ENCODE peak calls at places on chromosome 7, in four cellular contexts. One of them, this sample, is unnamed.

GRCh38 chr7:132135986-132136385 is 440.3 kb downstream of the PLXNA4 start:
- DNase-seq in K562: no peak
- DNase-seq in GM12878: no peak
- DNase-seq in HepG2: no peak
- DNase-seq in this sample: no peak

GRCh38 chr7:16836481-16836880 is 31.7 kb upstream of the AGR2 start:
- DNase-seq in K562: no peak
- DNase-seq in GM12878: no peak
- DNase-seq in HepG2: no peak
- DNase-seq in this sample: no peak

GRCh38 chr7:27677912-27678612 is 15.4 kb upstream of the HIBADH start:
- DNase-seq in K562: peak; percentile 19
- DNase-seq in GM12878: no peak
- DNase-seq in HepG2: peak; percentile 83
- DNase-seq in this sample: peak; percentile 93

GRCh38 chr7:123994449-123994848 is 38.4 kb downstream of the TMEM229A start:
- DNase-seq in K562: no peak
- DNase-seq in GM12878: no peak
- DNase-seq in HepG2: no peak
- DNase-seq in this sample: no peak

GRCh38 chr7:26060713-26061339 is 91.2 kb upstream of the NFE2L3 start:
- DNase-seq in K562: no peak
- DNase-seq in GM12878: no peak
- DNase-seq in HepG2: no peak
- DNase-seq in this sample: no peak

GRCh38 chr7:139777304-139777890 is 401 bp downstream of the HIPK2 start:
- DNase-seq in K562: peak; percentile 75
- DNase-seq in GM12878: no peak
- DNase-seq in HepG2: no peak
- DNase-seq in this sample: peak; percentile 43

GRCh38 chr7:29116801-29117200 is 29.5 kb downstream of the CPVL start:
- DNase-seq in K562: no peak
- DNase-seq in GM12878: no peak
- DNase-seq in HepG2: no peak
- DNase-seq in this sample: no peak

GRCh38 chr7:124062171-124062570 is 29.3 kb upstream of the TMEM229A start:
- DNase-seq in K562: no peak
- DNase-seq in GM12878: no peak
- DNase-seq in HepG2: no peak
- DNase-seq in this sample: no peak

GRCh38 chr7:101410743-101411476 is 48.2 kb downstream of the COL26A1 start:
- DNase-seq in K562: peak; percentile 91
- DNase-seq in GM12878: no peak
- DNase-seq in HepG2: peak; percentile 41
- DNase-seq in this sample: peak; percentile 51

GRCh38 chr7:143492799-143493568 is 15.3 kb downstream of the TAS2R41 start:
- DNase-seq in K562: no peak
- DNase-seq in GM12878: no peak
- DNase-seq in HepG2: no peak
- DNase-seq in this sample: no peak

GRCh38 chr7:121366852-121367431 is 29.2 kb downstream of the FAM3C start:
- DNase-seq in K562: peak; percentile 48
- DNase-seq in GM12878: no peak
- DNase-seq in HepG2: peak; percentile 18
- DNase-seq in this sample: peak; percentile 34

GRCh38 chr7:105000927-105001336 is 13.1 kb upstream of the KMT2E start:
- DNase-seq in K562: peak; percentile 33
- DNase-seq in GM12878: no peak
- DNase-seq in HepG2: no peak
- DNase-seq in this sample: no peak

GRCh38 chr7:17099083-17099973 is 199.1 kb upstream of the AHR start:
- DNase-seq in K562: no peak
- DNase-seq in GM12878: no peak
- DNase-seq in HepG2: peak; percentile 98
- DNase-seq in this sample: peak; percentile 93

GRCh38 chr7:151175047-151175792 is 7.7 kb upstream of the GBX1 start:
- DNase-seq in K562: no peak
- DNase-seq in GM12878: no peak
- DNase-seq in HepG2: no peak
- DNase-seq in this sample: no peak

GRCh38 chr7:40437498-40437897 is 302.7 kb downstream of the SUGCT start:
- DNase-seq in K562: no peak
- DNase-seq in GM12878: no peak
- DNase-seq in HepG2: peak; percentile 56
- DNase-seq in this sample: peak; percentile 19

GRCh38 chr7:6502886-6503285 is 48.4 kb downstream of the GRID2IP start:
- DNase-seq in K562: no peak
- DNase-seq in GM12878: no peak
- DNase-seq in HepG2: no peak
- DNase-seq in this sample: no peak

GRCh38 chr7:33905389-33906032 is at the start of gene BMPER:
- DNase-seq in K562: no peak
- DNase-seq in GM12878: no peak
- DNase-seq in HepG2: no peak
- DNase-seq in this sample: peak; percentile 47

GRCh38 chr7:13540429-13540828 is 449.0 kb downstream of the ETV1 start:
- DNase-seq in K562: no peak
- DNase-seq in GM12878: no peak
- DNase-seq in HepG2: no peak
- DNase-seq in this sample: no peak

GRCh38 chr7:131042269-131043160 is 285.2 kb upstream of the MKLN1 start:
- DNase-seq in K562: no peak
- DNase-seq in GM12878: no peak
- DNase-seq in HepG2: no peak
- DNase-seq in this sample: no peak

GRCh38 chr7:28990200-28990960 is 32.2 kb upstream of the TRIL start:
- DNase-seq in K562: no peak
- DNase-seq in GM12878: no peak
- DNase-seq in HepG2: no peak
- DNase-seq in this sample: no peak

GRCh38 chr7:26388256-26388655 is 96.6 kb downstream of the SNX10 start:
- DNase-seq in K562: no peak
- DNase-seq in GM12878: peak; percentile 20
- DNase-seq in HepG2: no peak
- DNase-seq in this sample: no peak

GRCh38 chr7:158406817-158407216 is 180.8 kb downstream of the PTPRN2 start:
- DNase-seq in K562: no peak
- DNase-seq in GM12878: no peak
- DNase-seq in HepG2: no peak
- DNase-seq in this sample: no peak

GRCh38 chr7:47180268-47180826 is 401.6 kb downstream of the TNS3 start:
- DNase-seq in K562: peak; percentile 52
- DNase-seq in GM12878: no peak
- DNase-seq in HepG2: peak; percentile 49
- DNase-seq in this sample: peak; percentile 66

DNA sequence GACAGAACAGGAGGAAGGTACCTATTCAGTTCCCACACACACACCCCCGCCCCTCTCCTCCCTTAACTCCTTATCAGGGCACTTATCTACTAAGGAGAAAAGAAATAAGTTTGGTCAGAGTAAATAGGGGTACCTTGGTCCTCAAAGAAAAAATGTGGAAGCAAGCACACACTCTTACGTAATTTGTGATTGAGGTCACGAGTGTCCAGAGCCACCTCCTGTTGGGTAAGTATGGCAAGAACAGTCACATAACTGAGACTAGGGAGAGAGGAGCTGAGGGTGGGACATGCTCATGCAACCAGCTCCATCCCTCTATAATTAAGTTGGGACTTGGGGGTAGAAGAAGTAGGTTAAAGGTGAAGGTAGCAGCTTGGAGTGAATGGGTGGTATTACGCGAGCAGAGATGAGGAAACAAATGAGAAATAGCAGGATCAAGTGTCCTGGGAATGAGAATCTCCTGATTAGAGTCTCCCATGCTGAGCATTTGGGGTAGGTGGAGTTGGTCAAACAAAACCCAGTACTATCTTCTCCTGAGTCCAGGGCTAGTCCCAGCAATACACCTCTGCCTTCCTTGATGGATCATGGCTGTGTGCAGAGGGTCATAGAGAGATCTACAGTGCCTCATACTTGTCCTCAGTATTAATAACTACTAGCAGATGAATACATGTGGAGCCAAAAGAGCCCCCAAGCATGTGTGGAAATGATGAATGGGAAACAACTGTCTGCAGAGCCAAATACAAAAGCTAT is 77.1 kb downstream of the GSAP start:
- DNase-seq in K562: no peak
- DNase-seq in GM12878: no peak
- DNase-seq in HepG2: peak; percentile 35
- DNase-seq in this sample: peak; percentile 15
- TF ChIP-seq JUNB in K562: no peak
- TF ChIP-seq JUNB in GM12878: no peak
- TF ChIP-seq JUNB in HepG2: no peak
- TF ChIP-seq JUNB in this sample: no peak

DNA sequence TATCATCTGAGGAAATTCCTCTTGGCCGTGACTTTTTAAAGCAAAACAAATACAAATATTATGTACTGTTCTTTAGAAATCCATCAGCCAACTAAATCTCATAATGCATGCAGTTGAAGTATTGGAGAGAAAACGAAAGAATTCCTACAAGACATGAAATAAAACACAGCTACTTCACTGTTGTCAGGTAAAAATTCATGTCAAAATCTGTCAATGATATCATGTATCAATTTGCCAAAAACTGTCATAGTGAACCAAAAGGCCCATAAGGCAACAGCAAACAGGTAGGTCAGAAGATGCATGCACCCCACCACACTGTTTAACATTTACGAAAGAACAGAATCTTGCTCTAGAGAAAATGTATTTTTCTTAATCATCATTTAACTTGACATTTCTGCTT is 2.3 kb downstream of the GPR22 start:
- DNase-seq in K562: no peak
- DNase-seq in GM12878: no peak
- DNase-seq in HepG2: no peak
- DNase-seq in this sample: no peak
- H3K4me2 ChIP-seq in K562: no peak overlapping the region
- H3K4me2 ChIP-seq in GM12878: no peak overlapping the region
- H3K4me2 ChIP-seq in HepG2: no peak overlapping the region
- H3K4me2 ChIP-seq in this sample: no peak overlapping the region

GRCh38 chr7:50068026-50068425 is 25.0 kb downstream of the ZPBP start:
- DNase-seq in K562: no peak
- DNase-seq in GM12878: no peak
- DNase-seq in HepG2: peak; percentile 12
- DNase-seq in this sample: peak; percentile 27
- TF ChIP-seq USF2 in K562: no peak
- TF ChIP-seq USF2 in GM12878: no peak
- TF ChIP-seq USF2 in HepG2: no peak
- TF ChIP-seq USF2 in this sample: no peak

GRCh38 chr7:38311329-38311937 is 38.0 kb upstream of the TARP start:
- DNase-seq in K562: peak; percentile 69
- DNase-seq in GM12878: no peak
- DNase-seq in HepG2: no peak
- DNase-seq in this sample: peak; percentile 54

GRCh38 chr7:38306914-38307313 is 33.5 kb upstream of the TARP start:
- DNase-seq in K562: no peak
- DNase-seq in GM12878: no peak
- DNase-seq in HepG2: no peak
- DNase-seq in this sample: no peak

GRCh38 chr7:38310601-38311057 is 37.2 kb upstream of the TARP start:
- DNase-seq in K562: no peak
- DNase-seq in GM12878: no peak
- DNase-seq in HepG2: no peak
- DNase-seq in this sample: no peak

GRCh38 chr7:38307640-38308039 is 34.2 kb upstream of the TARP start:
- DNase-seq in K562: no peak
- DNase-seq in GM12878: no peak
- DNase-seq in HepG2: no peak
- DNase-seq in this sample: no peak

DNA sequence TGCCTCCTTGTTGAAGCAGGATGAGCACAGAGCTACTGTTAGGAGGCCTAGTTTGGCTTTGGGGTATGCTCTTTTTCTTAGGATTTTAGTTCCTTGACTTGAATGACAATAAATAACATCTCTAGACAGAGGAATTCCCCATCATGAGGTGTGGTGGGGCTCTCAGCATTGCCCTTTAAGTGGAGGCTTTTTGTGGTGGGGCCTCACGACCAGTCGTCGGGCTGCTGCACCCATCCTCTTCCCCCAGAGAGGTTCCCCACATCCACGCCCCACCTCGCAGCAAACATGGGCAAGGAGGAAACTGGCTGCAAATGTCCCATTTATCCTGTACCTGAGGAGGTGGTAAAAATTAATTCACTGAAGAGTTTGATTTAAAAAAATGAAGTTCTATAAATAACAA is 36.1 kb upstream of the TARP start:
- DNase-seq in K562: no peak
- DNase-seq in GM12878: no peak
- DNase-seq in HepG2: no peak
- DNase-seq in this sample: no peak
- TF ChIP-seq JUNB in K562: no peak
- TF ChIP-seq JUNB in GM12878: no peak
- TF ChIP-seq JUNB in HepG2: no peak
- TF ChIP-seq JUNB in this sample: no peak

DNA sequence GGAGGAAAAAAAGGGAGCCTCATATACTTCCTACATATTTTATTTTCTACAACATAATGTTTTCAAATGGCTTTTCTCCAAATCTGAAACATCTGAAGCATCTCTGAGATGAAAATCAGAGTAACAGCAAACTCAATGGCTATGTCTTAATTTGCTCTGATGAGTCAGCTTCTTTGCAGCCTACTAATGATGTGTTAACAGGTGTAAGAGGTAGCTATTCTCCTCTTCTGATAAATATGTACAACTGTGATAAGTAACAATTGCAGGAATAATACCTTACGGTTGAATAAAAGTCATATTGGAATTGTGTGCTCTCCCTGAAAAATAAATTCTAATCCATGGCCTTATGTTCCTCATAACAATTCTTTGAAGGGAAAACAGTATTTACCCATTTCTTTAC is 45.2 kb downstream of the GNAT3 start:
- DNase-seq in K562: no peak
- DNase-seq in GM12878: no peak
- DNase-seq in HepG2: no peak
- DNase-seq in this sample: no peak
- H3K4me2 ChIP-seq in K562: no peak overlapping the region
- H3K4me2 ChIP-seq in GM12878: no peak overlapping the region
- H3K4me2 ChIP-seq in HepG2: no peak overlapping the region
- H3K4me2 ChIP-seq in this sample: peak overlapping the region; percentile 64

GRCh38 chr7:135341049-135341448 is 107.4 kb downstream of the STRA8 start:
- DNase-seq in K562: no peak
- DNase-seq in GM12878: no peak
- DNase-seq in HepG2: peak; percentile 59
- DNase-seq in this sample: no peak
- TF ChIP-seq USF2 in K562: no peak
- TF ChIP-seq USF2 in GM12878: no peak
- TF ChIP-seq USF2 in HepG2: no peak
- TF ChIP-seq USF2 in this sample: no peak

This sample was measured in A549.